ENCODE peak calls at places on chromosomes 5 and 9, in four cellular contexts. N is OCI-LY7, R is PC-3, F is HCT116. U is an unnamed sample. For H3K79me2, the result is how much of the 10 kb centered on the place peaks cover.

GRCh38 chr5:77087484-77088291 is 603 bp upstream of the ZBED3 start:
- DNase-seq in N (no peak), R (no peak), F (no peak), U (peak)

GRCh38 chr5:31774779-31775178 is 135.8 kb downstream of the PDZD2 start:
- DNase-seq in N (no peak), R (no peak), F (no peak), U (no peak)

GRCh38 chr5:52481216-52481615 is 306.5 kb upstream of the ITGA1 start:
- DNase-seq in N (no peak), R (no peak), F (no peak), U (no peak)

GRCh38 chr5:33711094-33711670 is 180.6 kb downstream of the ADAMTS12 start:
- DNase-seq in N (no peak), R (no peak), F (no peak), U (no peak)

GRCh38 chr9:15357050-15357653 is 50.1 kb upstream of the TTC39B start:
- DNase-seq in N (peak), R (no peak), F (no peak), U (peak)

GRCh38 chr9:126708178-126708577 is 94.5 kb downstream of the LMX1B start:
- DNase-seq in N (no peak), R (no peak), F (no peak), U (no peak)

GRCh38 chr9:123031963-123032362 is 1.5 kb upstream of the GPR21 start:
- DNase-seq in N (no peak), R (no peak), F (no peak), U (no peak)

GRCh38 chr5:159550951-159551350 is 220.7 kb upstream of the IL12B start:
- DNase-seq in N (no peak), R (no peak), F (no peak), U (no peak)

GRCh38 chr9:1726993-1727759 is 288.0 kb upstream of the SMARCA2 start:
- DNase-seq in N (no peak), R (no peak), F (no peak), U (peak)

GRCh38 chr9:97752274-97752673 is 55.1 kb upstream of the XPA start:
- DNase-seq in N (no peak), R (no peak), F (no peak), U (no peak)

GRCh38 chr5:172115541-172115982 is 72.5 kb downstream of the STK10 start:
- DNase-seq in N (peak), R (peak), F (no peak), U (no peak)

DNA sequence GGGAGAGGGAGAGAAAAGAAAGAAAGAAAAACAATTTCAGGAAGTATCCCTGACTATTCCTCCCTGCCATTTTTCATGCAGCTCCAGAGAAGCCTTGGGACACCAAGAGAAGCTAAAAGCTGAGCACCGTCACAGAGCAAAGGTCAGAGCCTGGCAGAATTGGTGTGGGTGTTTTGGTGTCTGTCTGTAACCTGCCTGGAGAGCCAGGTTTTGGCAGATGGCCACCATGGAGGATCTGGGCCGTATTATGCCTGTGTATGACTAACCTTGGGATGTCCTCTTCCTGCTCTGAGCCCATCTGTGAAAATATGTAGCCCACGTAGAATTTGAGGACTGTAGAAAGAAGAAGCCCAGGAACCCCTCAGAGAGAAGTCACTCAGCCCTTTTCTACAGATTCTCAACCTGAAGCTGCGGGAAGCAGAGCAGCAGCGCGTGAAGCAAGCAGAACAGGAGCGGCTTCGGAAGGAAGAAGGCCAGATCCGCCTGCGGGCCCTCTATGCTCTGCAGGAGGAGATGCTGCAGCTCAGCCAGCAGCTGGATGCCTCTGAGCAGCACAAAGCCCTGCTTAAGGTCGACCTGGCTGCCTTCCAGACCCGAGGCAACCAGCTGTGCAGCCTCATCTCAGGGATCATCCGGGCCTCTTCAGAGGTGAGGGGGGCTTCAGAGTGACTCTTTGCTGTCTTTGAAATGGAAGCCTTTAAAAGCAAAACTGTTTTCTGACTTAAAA is 18.8 kb downstream of the GLE1 start:
- DNase-seq in N (no peak), R (no peak), F (no peak), U (peak)
- TF ChIP-seq EZH2phosphoT487 in N (no peak), R (no peak), F (no peak), U (no peak)

GRCh38 chr5:41349846-41350245 is 136.5 kb upstream of the C6 start:
- DNase-seq in N (no peak), R (no peak), F (no peak), U (no peak)

GRCh38 chr5:41347569-41347968 is 134.2 kb upstream of the C6 start:
- DNase-seq in N (no peak), R (peak), F (no peak), U (no peak)

GRCh38 chr5:41345295-41345694 is 132.0 kb upstream of the C6 start:
- DNase-seq in N (no peak), R (no peak), F (no peak), U (no peak)

GRCh38 chr5:41346609-41347008 is 133.3 kb upstream of the C6 start:
- DNase-seq in N (no peak), R (peak), F (peak), U (no peak)
- TF ChIP-seq CTCF in N (no peak), R (peak), F (no peak), U (no peak)

GRCh38 chr9:130053109-130053503 is 600 bp upstream of the GPR107 start:
- DNase-seq in N (no peak), R (no peak), F (no peak), U (no peak)
- H3K79me2 ChIP-seq in N (half or more), R (half or more), F (under half), U (half or more)

DNA sequence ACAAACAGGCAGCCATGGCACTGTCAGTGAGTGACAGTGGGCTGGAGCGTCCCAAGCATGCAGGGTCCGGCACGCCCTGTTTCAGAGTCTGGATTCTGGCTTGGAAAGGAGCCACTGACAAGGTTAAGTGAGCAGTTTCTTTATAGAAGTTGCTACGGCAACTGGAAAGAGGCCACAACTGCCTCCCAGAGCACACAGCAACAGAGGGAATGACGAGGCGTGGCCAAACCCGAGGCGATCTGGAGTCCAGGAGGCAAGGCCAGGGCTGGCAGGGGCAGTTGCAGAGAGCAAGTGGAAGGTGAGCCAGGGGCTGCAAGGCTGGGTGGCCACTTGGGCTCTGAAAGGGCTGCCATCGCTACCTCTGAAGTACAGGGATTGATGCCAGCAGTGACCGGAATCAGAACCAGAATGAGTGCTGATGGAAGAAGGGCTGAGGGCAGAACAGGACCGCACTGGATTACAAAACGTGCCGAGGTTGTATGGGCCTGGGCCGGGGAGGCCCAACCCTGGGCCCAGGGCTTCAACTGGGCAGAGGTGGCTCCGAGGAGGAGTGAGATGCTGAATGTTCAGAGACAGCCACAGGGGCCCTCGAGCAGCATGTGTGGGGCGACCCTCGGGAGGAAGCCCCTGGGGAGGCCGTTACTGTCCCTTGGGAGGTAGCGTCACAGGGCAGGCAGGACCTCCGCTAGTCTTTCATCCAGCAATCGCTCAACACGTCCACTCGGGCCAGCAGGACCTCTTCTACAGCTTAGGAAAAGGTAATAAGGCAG is 4.6 kb downstream of the MRPL41 start:
- DNase-seq in N (no peak), R (peak), F (no peak), U (no peak)
- TF ChIP-seq EZH2phosphoT487 in N (no peak), R (no peak), F (no peak), U (no peak)

GRCh38 chr5:126100767-126101166 is 322.4 kb upstream of the GRAMD2B start:
- DNase-seq in N (no peak), R (no peak), F (peak), U (peak)
- TF ChIP-seq CTCF in N (peak), R (peak), F (peak), U (peak)

DNA sequence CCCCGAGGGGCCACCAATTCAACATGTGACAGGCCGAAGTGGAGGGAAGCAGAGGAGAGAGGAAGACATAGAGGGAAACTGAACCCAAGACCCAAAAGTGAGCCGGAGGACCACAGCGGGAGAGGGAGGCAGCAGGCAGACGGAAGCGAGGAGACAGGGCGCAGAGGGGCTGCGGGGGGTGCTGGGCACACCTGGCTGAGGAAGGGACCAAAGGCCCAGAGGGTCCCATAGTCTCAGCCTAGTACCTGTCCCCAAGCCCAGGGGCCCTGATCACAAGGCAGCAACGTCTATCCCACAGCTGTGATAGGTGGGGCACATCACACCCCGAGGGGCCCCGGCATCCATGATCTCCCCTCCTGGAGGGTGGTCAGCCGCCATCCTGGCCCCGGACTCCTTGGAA is 7.1 kb upstream of the RALGDS start:
- DNase-seq in N (no peak), R (no peak), F (no peak), U (no peak)
- H3K79me2 ChIP-seq in N (under half), R (under half), F (under half), U (under half)

GRCh38 chr9:71819115-71819739 is 50.9 kb upstream of the CEMIP2 start:
- DNase-seq in N (peak), R (peak), F (peak), U (peak)
- TF ChIP-seq EZH2phosphoT487 in N (no peak), R (no peak), F (no peak), U (no peak)

GRCh38 chr9:91195372-91196012 is 166.2 kb downstream of the AUH start:
- DNase-seq in N (no peak), R (no peak), F (no peak), U (no peak)

GRCh38 chr9:91192379-91192775 is 169.3 kb downstream of the AUH start:
- DNase-seq in N (peak), R (no peak), F (no peak), U (no peak)

GRCh38 chr9:91191443-91192378 is 170.0 kb downstream of the AUH start:
- DNase-seq in N (peak), R (no peak), F (no peak), U (no peak)

GRCh38 chr9:91193658-91194391 is 167.9 kb downstream of the AUH start:
- DNase-seq in N (peak), R (peak), F (peak), U (peak)

DNA sequence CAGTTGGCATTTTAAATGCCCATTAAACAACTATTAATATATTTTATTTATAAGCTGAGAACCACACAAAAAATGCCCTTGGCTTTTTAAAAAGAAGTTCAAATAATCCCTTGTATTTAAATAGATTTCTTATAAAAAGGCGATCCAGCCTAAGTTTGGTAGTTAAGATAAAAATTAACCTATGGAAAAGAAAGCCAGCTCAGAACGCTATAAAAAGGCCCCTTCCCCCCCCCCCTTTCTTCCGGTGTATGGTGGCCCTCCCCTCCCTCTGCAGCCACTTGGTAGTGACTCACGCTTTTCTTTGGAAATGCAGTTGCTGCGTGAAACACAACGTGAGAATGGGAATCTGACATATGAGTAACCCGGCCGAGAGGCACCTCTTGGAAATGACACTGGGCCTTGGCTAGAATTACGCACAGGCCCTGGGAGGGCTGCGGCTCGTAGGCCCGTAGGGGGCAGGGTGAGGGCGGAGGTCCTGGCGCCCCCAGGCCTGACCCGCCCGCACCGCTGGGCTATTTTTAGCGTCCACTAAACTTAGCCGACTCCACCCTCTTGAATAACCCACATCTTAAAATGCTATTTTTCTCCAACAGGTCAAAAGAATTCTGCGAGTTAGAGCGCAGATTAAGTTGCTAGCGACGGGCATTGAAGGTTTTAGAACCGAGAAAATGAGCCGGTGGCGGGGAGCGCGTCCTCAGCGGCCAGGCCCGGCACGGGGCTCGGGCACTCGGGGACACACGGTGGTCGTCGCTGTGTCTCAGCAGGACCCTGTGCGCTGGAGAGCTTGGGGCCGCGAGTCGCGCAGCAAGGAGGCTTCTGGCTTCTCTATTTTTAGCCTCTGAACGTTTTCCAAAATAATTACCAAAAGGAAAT is 168.7 kb downstream of the AUH start:
- DNase-seq in N (peak), R (peak), F (peak), U (peak)
- TF ChIP-seq CTCF in N (peak), R (no peak), F (peak), U (peak)

DNA sequence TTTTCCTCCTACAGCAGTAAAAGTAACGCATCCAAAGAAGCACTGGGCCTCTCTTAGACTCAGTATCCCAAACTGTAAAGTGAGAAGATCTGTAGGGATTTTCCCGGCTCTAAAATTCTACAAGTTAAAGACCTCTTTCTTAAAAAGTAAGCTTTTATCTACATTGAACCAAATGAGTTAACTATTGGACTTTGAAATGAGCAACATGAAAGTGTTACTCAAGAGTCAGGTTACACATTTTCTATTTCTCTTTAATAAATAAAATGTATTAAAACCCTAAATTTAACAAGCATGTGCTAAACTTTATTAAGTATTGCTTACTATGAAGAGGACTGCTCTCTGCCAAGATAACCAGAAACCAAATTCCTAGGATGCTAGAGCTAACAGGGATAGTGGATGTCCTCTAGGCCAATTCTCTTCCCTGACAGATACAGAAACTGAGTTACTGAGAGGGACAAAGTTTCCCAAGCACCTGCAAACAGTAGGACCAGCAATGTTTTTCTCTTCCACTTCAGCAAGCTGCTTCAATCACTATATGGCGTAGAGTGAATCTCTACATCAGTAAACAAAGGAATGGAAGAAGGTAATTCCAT is 21.7 kb downstream of the NFIB start:
- DNase-seq in N (no peak), R (no peak), F (no peak), U (no peak)
- H3K79me2 ChIP-seq in N (under half), R (half or more), F (under half), U (under half)

U was measured in neural progenitor cell.